ENCODE peak calls at places on chromosomes 6 and 20, in ten cellular contexts. H, E, X, B, V, T, P, Q, N and M are unnamed samples.

GRCh38 chr6:106134906-106135634 is 48.9 kb downstream of the PRDM1 start:
- DNase-seq in X (no peak), E (no peak), B (no peak), P (no peak), Q (no peak), N (no peak), H (no peak), T (no peak), V (no peak), M (peak; percentile 60)

GRCh38 chr6:108174371-108175175 is 8.8 kb downstream of the NR2E1 start:
- DNase-seq in T (no peak), B (peak; percentile 58), E (no peak), N (no peak), P (no peak), Q (no peak), X (peak; percentile 61), H (peak; percentile 51), V (no peak), M (peak; percentile 80)

GRCh38 chr6:15536201-15536955 is 126.5 kb downstream of the DTNBP1 start:
- DNase-seq in Q (no peak), T (no peak), P (no peak), X (no peak), E (no peak), N (no peak), B (no peak), V (no peak), H (peak; percentile 17), M (no peak)

GRCh38 chr6:158972241-158973233 is 27.5 kb downstream of the RSPH3 start:
- DNase-seq in Q (peak; percentile 11), E (no peak), X (no peak), N (no peak), T (no peak), P (peak; percentile 15), B (no peak), V (no peak), H (peak; percentile 83), M (no peak)

GRCh38 chr6:52286798-52287432 is 2.4 kb upstream of the MCM3 start:
- DNase-seq in Q (peak; percentile 39), X (peak; percentile 72), P (peak; percentile 47), T (no peak), V (peak; percentile 74), B (peak; percentile 24), H (peak; percentile 84), N (peak; percentile 78), E (peak; percentile 87), M (peak; percentile 73)

GRCh38 chr6:113128020-113128419 is 729.1 kb upstream of the MARCKS start:
- DNase-seq in X (no peak), H (no peak), B (no peak), T (no peak), V (no peak), E (no peak), P (no peak), N (no peak), Q (no peak), M (no peak)

GRCh38 chr20:25259358-25259757 is 11.5 kb downstream of the PYGB start:
- DNase-seq in N (no peak), H (no peak), V (no peak), B (no peak), Q (no peak), E (no peak), T (no peak), X (no peak), P (no peak), M (no peak)

GRCh38 chr6:9204171-9204570 is 768.8 kb upstream of the SLC35B3 start:
- DNase-seq in H (peak; percentile 54), N (no peak), X (no peak), T (no peak), Q (peak; percentile 13), E (no peak), B (no peak), P (no peak), V (no peak), M (no peak)

GRCh38 chr6:116280161-116280959 is 630 bp upstream of the TSPYL1 start:
- DNase-seq in T (no peak), P (no peak), E (no peak), V (no peak), X (no peak), H (peak; percentile 39), B (no peak), Q (no peak), N (no peak), M (no peak)

DNA sequence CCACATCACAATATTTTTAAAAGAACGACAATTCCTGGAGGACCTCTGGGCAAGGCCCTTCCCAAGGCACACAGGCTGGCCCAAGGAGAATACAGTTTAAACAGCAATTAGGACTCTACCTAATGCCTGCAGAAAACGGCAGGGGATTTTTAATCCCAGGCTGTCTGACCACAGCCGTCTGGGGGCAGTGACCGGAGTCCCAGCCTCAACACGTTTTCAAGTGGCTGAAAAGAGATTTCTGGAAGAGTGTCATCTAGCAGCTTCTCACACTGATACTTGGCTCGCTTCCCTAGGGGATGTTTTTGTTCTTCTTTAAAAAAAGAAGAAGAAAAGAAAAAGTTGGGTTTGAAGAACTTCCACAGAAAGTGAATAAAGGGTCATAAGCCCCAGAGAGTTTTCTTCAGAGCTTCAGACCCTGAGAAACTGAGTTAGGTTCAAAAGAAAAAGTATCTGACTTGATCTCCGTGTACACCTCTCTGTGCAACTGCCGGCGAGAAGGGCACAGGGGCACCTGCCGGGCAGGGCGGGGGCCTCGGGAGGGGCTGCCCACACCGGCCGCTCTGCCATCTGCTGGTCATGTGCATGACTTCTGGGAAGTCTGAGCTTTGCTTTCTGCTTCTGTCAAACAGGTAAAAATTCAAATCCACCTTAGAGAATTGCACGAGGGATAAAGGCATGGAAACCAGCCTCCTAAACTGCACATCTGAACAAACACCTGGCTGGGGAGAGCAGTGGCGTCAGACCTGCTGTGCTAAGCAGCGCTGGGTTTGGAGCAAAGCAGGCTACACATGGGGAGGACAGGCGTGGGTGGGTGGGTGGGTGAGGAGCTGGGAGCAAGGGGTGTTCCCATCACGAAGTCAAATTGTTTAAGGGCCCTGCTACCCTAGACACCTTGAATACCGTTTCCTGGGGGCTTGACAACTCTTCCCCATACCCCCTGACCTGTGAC is 33.0 kb downstream of the RRBP1 start:
- DNase-seq in N (no peak), Q (no peak), B (no peak), X (no peak), H (no peak), E (peak; percentile 73), T (no peak), V (peak; percentile 66), P (no peak), M (no peak)
- TF ChIP-seq CTCF in N (no peak), Q (peak; percentile 35), B (peak; percentile 56), X (peak; percentile 57), H (peak; percentile 28), E (peak; percentile 50), T (peak; percentile 34), V (peak; percentile 29), P (peak; percentile 35), M (peak; percentile 27)

GRCh38 chr6:14498748-14499147 is 381.2 kb downstream of the CD83 start:
- DNase-seq in T (no peak), N (no peak), H (no peak), E (no peak), Q (no peak), V (no peak), B (no peak), P (no peak), X (no peak), M (no peak)

GRCh38 chr6:14501240-14501639 is 383.7 kb downstream of the CD83 start:
- DNase-seq in X (peak; percentile 4), P (no peak), T (no peak), N (no peak), B (no peak), V (no peak), H (no peak), Q (no peak), E (no peak), M (no peak)

GRCh38 chr6:14501914-14502313 is 384.3 kb downstream of the CD83 start:
- DNase-seq in P (no peak), V (no peak), Q (no peak), H (no peak), N (no peak), T (no peak), E (no peak), B (no peak), X (no peak), M (no peak)

GRCh38 chr6:14499309-14499708 is 381.7 kb downstream of the CD83 start:
- DNase-seq in P (no peak), T (no peak), E (no peak), X (no peak), H (no peak), B (no peak), Q (no peak), V (no peak), N (no peak), M (no peak)

DNA sequence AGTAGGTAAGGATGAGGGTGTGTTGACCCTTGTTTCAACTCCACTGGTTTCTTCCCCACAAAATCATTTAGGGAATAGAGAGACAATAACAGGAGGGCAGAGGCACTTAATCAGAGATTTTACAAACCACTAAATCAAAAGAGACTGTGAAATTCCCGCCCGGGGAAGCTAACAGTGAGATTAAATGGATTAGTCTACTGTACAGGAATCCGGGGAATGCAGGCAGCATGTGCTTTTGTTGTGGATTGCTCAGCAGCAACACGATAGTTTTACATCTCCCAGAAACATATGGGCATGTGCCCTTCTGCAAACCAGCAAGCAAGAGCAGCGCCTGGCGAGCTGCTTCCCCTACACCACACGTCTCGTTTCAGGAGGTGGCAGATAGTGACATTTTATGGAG is 382.2 kb downstream of the CD83 start:
- DNase-seq in X (no peak), B (no peak), E (no peak), N (no peak), P (no peak), T (no peak), V (no peak), Q (peak; percentile 65), H (peak; percentile 94), M (peak; percentile 26)
- TF ChIP-seq CTCF in X (no peak), B (no peak), E (no peak), N (no peak), P (no peak), T (no peak), V (no peak), Q (no peak), H (no peak), M (no peak)

GRCh38 chr6:29694637-29695036 is 13.7 kb upstream of the ZFP57 start:
- DNase-seq in V (no peak), B (no peak), Q (no peak), H (no peak), E (no peak), T (no peak), P (no peak), N (no peak), X (no peak), M (no peak)

GRCh38 chr6:29696147-29697129 is 15.5 kb upstream of the ZFP57 start:
- DNase-seq in P (no peak), B (no peak), N (no peak), H (peak; percentile 19), E (no peak), T (no peak), V (no peak), Q (no peak), X (no peak), M (peak; percentile 13)
- TF ChIP-seq CTCF in P (no peak), B (peak; percentile 52), N (peak; percentile 25), H (peak; percentile 60), E (peak; percentile 20), T (no peak), V (no peak), Q (peak; percentile 51), X (peak; percentile 57), M (no peak)

DNA sequence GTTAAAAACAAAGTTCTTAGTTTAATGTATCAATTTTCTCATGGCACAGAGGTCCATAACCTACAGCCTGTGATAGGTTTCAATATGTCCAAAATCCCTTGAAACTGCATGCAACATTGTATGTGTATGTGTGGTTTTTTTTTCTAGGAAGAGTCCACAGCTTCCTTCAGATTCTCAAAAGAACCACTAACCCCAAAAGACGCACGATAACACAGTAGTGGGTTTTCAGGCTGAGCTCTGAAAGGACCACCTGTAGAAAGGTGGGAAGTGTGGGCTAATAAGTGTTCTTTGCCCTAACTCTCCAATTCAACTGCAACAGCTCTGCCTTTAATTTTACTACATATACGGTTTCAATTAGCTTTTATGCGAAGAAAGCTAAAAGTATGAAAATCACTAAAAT is 11.5 kb upstream of the KATNA1 start:
- DNase-seq in X (no peak), B (no peak), N (no peak), E (no peak), T (no peak), P (no peak), H (no peak), Q (no peak), V (no peak), M (no peak)
- TF ChIP-seq CTCF in X (no peak), B (no peak), N (no peak), E (no peak), T (no peak), P (no peak), H (no peak), Q (no peak), V (no peak), M (no peak)